ENCODE peak calls at places on chromosomes 3 and 15, in nine cellular contexts. E is ovary, Z is K562, X is uterus, C is A549, I is adrenal gland, R is HCT116, F is heart left ventricle, U is vagina. P is an unnamed sample.

GRCh38 chr15:70049701-70050445 is 47.8 kb downstream of the TLE3 start:
- DNase-seq in E (no peak), U (no peak), I (no peak), R (no peak), F (no peak), X (no peak), C (no peak), Z (no peak), P (peak)

GRCh38 chr15:38474155-38474757 is 20.3 kb downstream of the FAM98B start:
- DNase-seq in X (no peak), I (peak), U (no peak), R (peak), C (peak), E (no peak), F (no peak), Z (peak), P (no peak)

GRCh38 chr3:125115640-125116039 is 59.8 kb upstream of the HEG1 start:
- DNase-seq in F (peak), R (no peak), X (no peak), C (no peak), Z (no peak), E (peak), I (no peak), U (no peak), P (no peak)

GRCh38 chr15:34821907-34822306 is 26.6 kb upstream of the ACTC1 start:
- DNase-seq in R (no peak), E (no peak), C (no peak), F (no peak), I (no peak), U (no peak), Z (no peak), X (no peak), P (no peak)

GRCh38 chr3:128322030-128323022 is 144.4 kb downstream of the DNAJB8 start:
- DNase-seq in F (peak), R (no peak), U (peak), C (peak), E (no peak), X (no peak), Z (peak), I (peak), P (peak)

GRCh38 chr3:83435173-83435572 is 1523.6 kb upstream of the CADM2 start:
- DNase-seq in I (no peak), X (no peak), Z (no peak), E (no peak), U (no peak), C (no peak), F (no peak), R (no peak), P (no peak)

GRCh38 chr3:136277115-136277514 is 27.0 kb downstream of the PCCB start:
- DNase-seq in C (no peak), E (no peak), F (no peak), U (no peak), X (no peak), R (no peak), I (no peak), Z (no peak), P (no peak)

GRCh38 chr3:54320376-54320775 is 198.0 kb downstream of the CACNA2D3 start:
- DNase-seq in R (no peak), F (no peak), X (no peak), I (no peak), U (no peak), Z (no peak), E (no peak), C (no peak), P (no peak)

GRCh38 chr15:63040954-63041353 is 1.6 kb upstream of the TPM1 start:
- DNase-seq in C (no peak), R (no peak), X (peak), E (no peak), U (no peak), I (no peak), F (peak), Z (no peak), P (no peak)

GRCh38 chr15:46354443-46354842 is 719.6 kb downstream of the SQOR start:
- DNase-seq in E (no peak), I (no peak), Z (no peak), F (no peak), R (no peak), X (no peak), U (no peak), C (no peak), P (no peak)

GRCh38 chr15:68992696-68993095 is 21.8 kb upstream of the NOX5 start:
- DNase-seq in E (no peak), I (no peak), R (no peak), U (peak), Z (no peak), C (no peak), F (no peak), X (no peak), P (no peak)

GRCh38 chr15:51793521-51793920 is 35.9 kb upstream of the TMOD3 start:
- DNase-seq in X (peak), U (no peak), R (no peak), F (peak), E (peak), C (no peak), I (peak), Z (no peak), P (no peak)

GRCh38 chr3:4751057-4752051 is 227.9 kb upstream of the BHLHE40 start:
- DNase-seq in C (peak), X (peak), E (no peak), Z (no peak), U (no peak), F (no peak), I (no peak), R (no peak), P (no peak)

GRCh38 chr15:68227806-68228142 is 1.8 kb downstream of the CLN6 start:
- DNase-seq in R (no peak), I (no peak), U (no peak), X (no peak), F (no peak), Z (peak), C (no peak), E (no peak), P (no peak)

GRCh38 chr3:11735638-11736037 is 91.9 kb upstream of the VGLL4 start:
- DNase-seq in E (no peak), U (no peak), C (no peak), X (no peak), R (no peak), F (no peak), Z (no peak), I (no peak), P (no peak)

GRCh38 chr15:99928429-99928981 is 195.3 kb upstream of the LYSMD4 start:
- DNase-seq in C (peak), U (no peak), Z (peak), X (peak), R (peak), F (peak), E (peak), I (peak), P (peak)

GRCh38 chr15:89781891-89782618 is 5.9 kb downstream of the MESP2 start:
- DNase-seq in U (no peak), I (peak), X (no peak), C (no peak), Z (no peak), E (no peak), R (peak), F (no peak), P (peak)

GRCh38 chr15:58469432-58470353 is 37.9 kb downstream of the LIPC start:
- DNase-seq in R (peak), F (no peak), Z (no peak), U (no peak), I (peak), E (no peak), X (no peak), C (peak), P (no peak)

GRCh38 chr15:73600413-73601050 is 32.7 kb downstream of the NPTN start:
- DNase-seq in E (no peak), I (no peak), U (no peak), C (no peak), X (no peak), R (no peak), Z (no peak), F (no peak), P (no peak)

GRCh38 chr15:88630141-88630721 is 8.6 kb upstream of the ISG20 start:
- DNase-seq in E (no peak), X (peak), F (no peak), Z (no peak), U (no peak), I (no peak), C (no peak), R (no peak), P (peak)

GRCh38 chr15:67082007-67082536 is 16.7 kb downstream of the SMAD3 start:
- DNase-seq in Z (no peak), X (no peak), E (no peak), I (no peak), C (no peak), F (no peak), U (no peak), R (no peak), P (peak)

GRCh38 chr15:50137330-50137761 is 18.3 kb upstream of the ATP8B4 start:
- DNase-seq in F (no peak), X (no peak), Z (peak), I (peak), R (peak), U (no peak), E (no peak), C (peak), P (no peak)

GRCh38 chr3:64917914-64918313 is 230.1 kb upstream of the ADAMTS9 start:
- DNase-seq in E (no peak), R (no peak), Z (no peak), I (no peak), U (no peak), X (no peak), F (no peak), C (no peak), P (no peak)

GRCh38 chr3:36482880-36483279 is 102.6 kb downstream of the STAC start:
- DNase-seq in U (no peak), R (no peak), C (no peak), I (no peak), E (no peak), X (no peak), F (no peak), Z (no peak), P (no peak)

GRCh38 chr15:25477816-25478215 is 39.0 kb upstream of the UBE3A start:
- DNase-seq in F (no peak), R (no peak), X (no peak), E (no peak), Z (no peak), U (no peak), I (no peak), C (no peak), P (no peak)

GRCh38 chr15:35298509-35298908 is 213.4 kb upstream of the NANOGP8 start:
- DNase-seq in C (no peak), Z (no peak), E (no peak), U (no peak), R (no peak), X (no peak), F (no peak), I (no peak), P (no peak)

GRCh38 chr3:40780801-40781406 is 256.1 kb downstream of the ZNF621 start:
- DNase-seq in I (peak), R (no peak), Z (no peak), U (no peak), E (peak), C (no peak), X (peak), F (peak), P (no peak)

GRCh38 chr3:101925564-101925963 is 76.2 kb downstream of the NFKBIZ start:
- DNase-seq in C (no peak), U (no peak), E (no peak), R (no peak), F (no peak), X (no peak), Z (no peak), I (no peak), P (no peak)

GRCh38 chr3:63914312-63914711 is 2.1 kb upstream of the SCAANT1 start:
- DNase-seq in U (no peak), E (peak), X (peak), C (no peak), F (peak), R (no peak), I (peak), Z (no peak), P (no peak)

GRCh38 chr3:113736548-113737089 is 9.4 kb downstream of the NAA50 start:
- DNase-seq in X (no peak), E (no peak), F (no peak), I (peak), C (peak), Z (no peak), R (peak), U (no peak), P (no peak)

GRCh38 chr3:189132125-189132744 is 39.5 kb upstream of the TPRG1 start:
- DNase-seq in F (peak), I (peak), X (peak), E (peak), C (no peak), Z (no peak), U (no peak), R (peak), P (peak)

GRCh38 chr15:93829115-93829849 is 402.1 kb upstream of the MCTP2 start:
- DNase-seq in E (no peak), Z (no peak), R (no peak), X (peak), U (no peak), C (no peak), F (no peak), I (peak), P (no peak)

GRCh38 chr3:134794950-134795775 is at the start of gene EPHB1:
- DNase-seq in E (peak), I (peak), X (peak), C (peak), Z (peak), R (peak), U (peak), F (peak), P (peak)

GRCh38 chr3:158508481-158508880 is 62.5 kb upstream of the MLF1 start:
- DNase-seq in C (no peak), F (no peak), Z (no peak), X (no peak), U (no peak), E (no peak), R (no peak), I (no peak), P (no peak)

GRCh38 chr15:70062321-70062956 is 35.3 kb downstream of the TLE3 start:
- DNase-seq in I (peak), R (no peak), Z (no peak), F (peak), U (no peak), C (no peak), X (peak), E (peak), P (peak)

GRCh38 chr15:64274541-64274940 is 81.4 kb downstream of the CSNK1G1 start:
- DNase-seq in U (no peak), I (no peak), E (no peak), F (no peak), Z (no peak), X (no peak), R (no peak), C (no peak), P (no peak)

GRCh38 chr3:101814835-101815234 is 34.5 kb upstream of the NFKBIZ start:
- DNase-seq in X (no peak), Z (no peak), I (no peak), E (no peak), F (no peak), U (no peak), C (no peak), R (no peak), P (no peak)

GRCh38 chr3:59085976-59086375 is 36.2 kb upstream of the CFAP20DC start:
- DNase-seq in X (no peak), E (no peak), Z (no peak), U (no peak), F (no peak), C (no peak), R (no peak), I (no peak), P (no peak)

GRCh38 chr3:11434017-11434526 is 161.9 kb downstream of the ATG7 start:
- DNase-seq in R (no peak), E (peak), U (no peak), Z (no peak), C (no peak), I (peak), F (peak), X (peak), P (no peak)

GRCh38 chr3:111359261-111360030 is 182.6 kb upstream of the CD96 start:
- DNase-seq in Z (no peak), C (no peak), E (no peak), U (no peak), R (no peak), I (no peak), F (no peak), X (no peak), P (no peak)
- TF ChIP-seq POLR2A in Z (no peak), C (no peak), E (no peak), U (no peak), R (no peak), I (no peak), F (no peak), X (no peak), P (no peak)

DNA sequence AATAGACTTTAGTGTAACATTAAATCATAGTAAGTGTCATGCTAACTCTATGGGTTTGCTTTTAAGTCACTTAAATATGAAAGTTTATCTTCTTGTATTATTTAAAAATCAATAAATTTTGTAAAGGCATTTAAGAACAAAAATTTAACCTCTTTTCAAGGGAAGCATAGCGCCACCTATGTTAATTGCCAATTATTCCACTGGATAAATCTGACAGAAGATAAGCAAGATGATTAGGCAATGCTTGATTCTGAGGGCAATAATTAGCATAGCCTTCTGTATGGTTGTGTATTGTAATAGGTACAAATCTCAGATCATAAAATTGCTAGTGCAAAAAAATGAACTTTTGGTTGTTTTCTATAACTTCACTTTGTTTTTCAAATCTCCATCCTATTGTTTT is 560.1 kb downstream of the GRM7 start:
- DNase-seq in F (no peak), U (no peak), C (no peak), I (no peak), E (no peak), Z (no peak), X (no peak), R (peak), P (no peak)
- TF ChIP-seq CTCF in F (no peak), U (no peak), C (no peak), I (no peak), E (no peak), Z (no peak), X (no peak), R (peak), P (no peak)

GRCh38 chr15:48178612-48178931 is 477 bp upstream of the MYEF2 start:
- DNase-seq in E (no peak), I (no peak), U (no peak), Z (no peak), X (no peak), C (no peak), F (no peak), R (no peak), P (no peak)

GRCh38 chr15:48176957-48177356 is 1.1 kb downstream of the MYEF2 start:
- DNase-seq in X (no peak), Z (no peak), R (no peak), F (no peak), I (no peak), C (no peak), U (no peak), E (no peak), P (no peak)

GRCh38 chr15:48176097-48176496 is 2.0 kb downstream of the MYEF2 start:
- DNase-seq in C (no peak), E (no peak), F (no peak), U (no peak), R (no peak), Z (no peak), I (no peak), X (no peak), P (no peak)

GRCh38 chr15:48177383-48177874 is 666 bp downstream of the MYEF2 start:
- DNase-seq in I (peak), C (peak), Z (no peak), E (no peak), R (no peak), F (no peak), X (no peak), U (no peak), P (no peak)

DNA sequence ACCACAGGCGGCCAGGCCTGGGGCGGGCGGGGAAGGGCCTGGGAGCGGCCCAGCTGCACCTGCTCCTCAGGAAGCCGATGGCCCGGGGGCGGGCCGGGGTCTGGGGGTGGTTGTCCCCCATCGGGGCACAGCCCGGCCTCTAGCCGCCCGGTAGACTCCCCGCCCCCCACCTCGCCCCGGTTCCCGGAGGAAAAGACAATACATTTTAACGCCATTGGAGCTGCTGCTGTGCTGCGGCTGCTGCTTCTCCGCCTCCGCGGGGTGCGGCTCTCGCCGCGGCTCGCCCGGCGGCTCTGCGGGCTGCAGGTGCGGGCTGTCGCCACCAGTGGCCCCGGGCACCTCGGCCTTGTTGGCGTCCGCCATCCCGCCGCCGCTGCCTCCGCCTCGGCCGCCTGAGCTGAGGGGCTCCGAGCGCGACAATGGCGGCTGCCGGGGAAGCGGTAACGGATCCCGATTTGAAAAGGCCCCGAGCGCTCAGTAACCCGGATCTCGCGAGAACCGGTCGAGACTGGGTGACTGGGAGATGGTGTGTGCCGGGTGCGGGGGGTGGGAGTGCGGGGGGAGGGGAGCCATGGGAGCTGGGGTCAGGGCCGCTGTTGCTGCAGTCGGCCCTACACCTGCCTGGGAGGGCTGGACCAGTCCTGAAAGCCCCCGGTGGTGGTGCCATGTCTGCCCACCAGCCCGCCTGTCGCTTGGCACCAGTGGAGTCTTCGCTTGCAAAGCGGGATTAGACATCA is at the start of gene MYEF2:
- DNase-seq in Z (peak), E (peak), F (peak), X (peak), I (peak), C (peak), U (no peak), R (no peak), P (peak)
- TF ChIP-seq POLR2A in Z (no peak), E (no peak), F (no peak), X (no peak), I (peak), C (peak), U (no peak), R (no peak), P (no peak)

DNA sequence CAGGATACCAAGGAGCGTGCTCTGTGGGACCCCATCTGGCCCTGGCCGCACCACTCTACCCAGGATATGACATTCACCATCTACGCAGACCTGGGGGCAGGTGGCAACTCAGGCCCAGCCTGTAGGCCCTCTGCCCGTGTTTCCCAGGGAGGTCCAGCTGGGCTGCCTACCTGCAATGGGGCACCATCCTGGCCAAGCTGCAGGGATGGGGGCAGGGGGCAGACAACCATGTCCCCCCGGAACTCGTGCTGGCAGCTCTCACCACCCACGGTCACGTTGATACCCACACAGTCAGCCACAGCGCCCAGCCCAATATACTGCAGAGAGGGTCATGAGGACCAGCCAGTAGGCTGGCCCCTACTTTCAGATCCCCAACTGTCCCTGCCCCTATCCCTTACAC is 7.9 kb downstream of the MST1R start:
- DNase-seq in U (no peak), C (no peak), Z (no peak), F (no peak), E (no peak), X (no peak), R (no peak), I (no peak), P (no peak)
- TF ChIP-seq CTCF in U (no peak), C (no peak), Z (no peak), F (no peak), E (no peak), X (no peak), R (no peak), I (no peak), P (no peak)

P was measured in spleen.